ENCODE peak calls at places on chromosomes 1 and 21, in six cellular contexts. P is heart right ventricle, Q is GM23338, M is pancreas, R is HCT116, V is heart left ventricle. L is an unnamed sample.

GRCh38 chr1:87094238-87094637 is 179.8 kb downstream of the HS2ST1 start:
- ATAC-seq in P (no peak), Q (no peak), M (no peak), R (no peak), V (no peak), L (no peak)

GRCh38 chr21:25396135-25396711 is 211.1 kb downstream of the MRPL39 start:
- ATAC-seq in P (no peak), Q (no peak), M (no peak), R (no peak), V (no peak), L (no peak)

GRCh38 chr1:199995096-199995685 is 32.3 kb upstream of the NR5A2 start:
- ATAC-seq in P (no peak), Q (no peak), M (peak; percentile 63), R (no peak), V (no peak), L (no peak)

GRCh38 chr1:200971955-200972711 is 51.4 kb downstream of the KIF21B start:
- ATAC-seq in P (peak; percentile 44), Q (peak; percentile 65), M (peak; percentile 89), R (peak; percentile 71), V (peak; percentile 33), L (no peak)

GRCh38 chr1:24343412-24344089 is 24.4 kb downstream of the GRHL3 start:
- ATAC-seq in P (no peak), Q (no peak), M (no peak), R (peak; percentile 23), V (no peak), L (no peak)

GRCh38 chr1:14366361-14367018 is 232.0 kb upstream of the KAZN start:
- ATAC-seq in P (peak; percentile 54), Q (peak; percentile 94), M (no peak), R (peak; percentile 27), V (peak; percentile 60), L (peak; percentile 48)

GRCh38 chr1:20711285-20712209 is 6.3 kb downstream of the KIF17 start:
- ATAC-seq in P (no peak), Q (peak; percentile 41), M (no peak), R (peak; percentile 64), V (no peak), L (no peak)

GRCh38 chr1:209590405-209590804 is 6.9 kb downstream of the CAMK1G start:
- ATAC-seq in P (peak; percentile 11), Q (peak; percentile 82), M (peak; percentile 37), R (peak; percentile 88), V (peak; percentile 62), L (no peak)

GRCh38 chr1:8970870-8971337 is 25.2 kb downstream of the CA6 start:
- ATAC-seq in P (no peak), Q (no peak), M (no peak), R (no peak), V (no peak), L (no peak)

GRCh38 chr1:165306543-165307434 is 49.7 kb downstream of the LMX1A start:
- ATAC-seq in P (no peak), Q (peak; percentile 84), M (no peak), R (peak; percentile 63), V (no peak), L (peak; percentile 65)

GRCh38 chr1:172766462-172766861 is 107.6 kb downstream of the FASLG start:
- ATAC-seq in P (no peak), Q (no peak), M (peak; percentile 75), R (no peak), V (peak; percentile 79), L (no peak)

GRCh38 chr1:17564458-17565393 is 25.2 kb downstream of the ARHGEF10L start:
- ATAC-seq in P (no peak), Q (peak; percentile 44), M (peak; percentile 67), R (no peak), V (no peak), L (no peak)

GRCh38 chr21:36183144-36183795 is 26.6 kb downstream of the DOP1B start:
- ATAC-seq in P (no peak), Q (no peak), M (no peak), R (no peak), V (no peak), L (no peak)

GRCh38 chr21:42107177-42107880 is 36.2 kb downstream of the UMODL1 start:
- ATAC-seq in P (no peak), Q (peak; percentile 83), M (no peak), R (peak; percentile 65), V (no peak), L (no peak)

GRCh38 chr1:12059722-12060464 is 3.2 kb upstream of the TNFRSF8 start:
- ATAC-seq in P (no peak), Q (no peak), M (no peak), R (no peak), V (no peak), L (no peak)

GRCh38 chr1:983736-984475 is 2.0 kb upstream of the PERM1 start:
- ATAC-seq in P (no peak), Q (peak; percentile 85), M (peak; percentile 92), R (peak; percentile 86), V (no peak), L (peak; percentile 61)

GRCh38 chr1:56755911-56756310 is 63.3 kb downstream of the FYB2 start:
- ATAC-seq in P (no peak), Q (no peak), M (no peak), R (no peak), V (no peak), L (no peak)

GRCh38 chr21:15514073-15514946 is 215.5 kb upstream of the USP25 start:
- ATAC-seq in P (no peak), Q (no peak), M (no peak), R (no peak), V (no peak), L (no peak)

GRCh38 chr1:205568469-205569361 is 63.1 kb downstream of the ELK4 start:
- ATAC-seq in P (no peak), Q (peak; percentile 17), M (peak; percentile 51), R (peak; percentile 50), V (peak; percentile 23), L (peak; percentile 46)

GRCh38 chr1:116971481-116971880 is 30.1 kb upstream of the CD101 start:
- ATAC-seq in P (peak; percentile 55), Q (peak; percentile 33), M (peak; percentile 63), R (no peak), V (peak; percentile 68), L (no peak)

DNA sequence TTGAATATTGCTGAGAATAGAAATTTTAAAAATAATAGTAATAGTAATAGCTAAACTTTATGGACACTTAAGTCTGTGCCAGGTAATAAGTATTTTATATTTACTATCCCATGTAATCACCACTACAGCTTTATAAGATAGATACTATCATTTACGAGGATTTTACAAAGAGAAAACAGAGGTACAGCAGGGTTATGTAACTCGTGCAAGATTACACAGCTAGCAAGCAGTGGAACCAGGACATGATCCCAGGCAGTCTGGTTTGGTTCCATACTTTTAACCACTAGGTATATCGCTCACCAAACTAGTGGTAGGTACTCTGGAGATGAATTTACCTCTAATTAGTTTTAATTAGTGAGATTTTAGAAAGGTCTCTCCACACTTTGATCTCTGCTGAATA is 42.5 kb downstream of the SPAG17 start:
- ATAC-seq in P (no peak), Q (no peak), M (no peak), R (no peak), V (no peak), L (no peak)
- TF ChIP-seq CTCF in P (no peak), Q (no peak), M (no peak), R (no peak), V (no peak), L (no peak)

GRCh38 chr1:160080381-160081100 is 797 bp upstream of the KCNJ9 start:
- ATAC-seq in P (no peak), Q (no peak), M (no peak), R (no peak), V (no peak), L (no peak)

GRCh38 chr1:160082926-160083325 is 1.6 kb downstream of the KCNJ9 start:
- ATAC-seq in P (no peak), Q (no peak), M (no peak), R (no peak), V (no peak), L (no peak)

GRCh38 chr1:160082487-160082886 is 1.1 kb downstream of the KCNJ9 start:
- ATAC-seq in P (no peak), Q (no peak), M (no peak), R (no peak), V (no peak), L (no peak)

GRCh38 chr1:160079448-160079847 is 1.9 kb upstream of the KCNJ9 start:
- ATAC-seq in P (no peak), Q (no peak), M (no peak), R (no peak), V (no peak), L (no peak)

GRCh38 chr1:160081261-160081936 is at the start of gene KCNJ9:
- ATAC-seq in P (no peak), Q (peak; percentile 6), M (no peak), R (no peak), V (no peak), L (no peak)
- H3K27me3 ChIP-seq in P (peaks cover 72% of the 10 kb centered on the region), Q (peaks cover 55% of the 10 kb centered on the region), M (peaks cover 5% of the 10 kb centered on the region), R (peaks cover 26% of the 10 kb centered on the region), V (peaks cover 30% of the 10 kb centered on the region), L (peaks cover 68% of the 10 kb centered on the region)

GRCh38 chr1:207813946-207814345 is 62.1 kb downstream of the CD46 start:
- ATAC-seq in P (no peak), Q (no peak), M (no peak), R (no peak), V (no peak), L (no peak)
- H3K36me3 ChIP-seq in P (peaks cover 97% of the 10 kb centered on the region), Q (no peaks in the 10 kb centered on the region), M (peaks cover 57% of the 10 kb centered on the region), R (no peaks in the 10 kb centered on the region), V (peaks cover 91% of the 10 kb centered on the region), L (peaks cover under 1% of the 10 kb centered on the region)

GRCh38 chr21:32978346-32979270 is 47.1 kb upstream of the OLIG2 start:
- ATAC-seq in P (no peak), Q (peak; percentile 45), M (no peak), R (no peak), V (no peak), L (no peak)

GRCh38 chr21:32977216-32977615 is 48.5 kb upstream of the OLIG2 start:
- ATAC-seq in P (no peak), Q (no peak), M (no peak), R (no peak), V (no peak), L (no peak)

GRCh38 chr21:32974653-32975052 is 51.1 kb upstream of the OLIG2 start:
- ATAC-seq in P (no peak), Q (no peak), M (no peak), R (no peak), V (no peak), L (no peak)

GRCh38 chr21:32976791-32977190 is 48.9 kb upstream of the OLIG2 start:
- ATAC-seq in P (no peak), Q (no peak), M (no peak), R (no peak), V (no peak), L (no peak)

GRCh38 chr21:32975811-32976507 is 49.8 kb upstream of the OLIG2 start:
- ATAC-seq in P (no peak), Q (no peak), M (no peak), R (no peak), V (no peak), L (no peak)
- TF ChIP-seq CTCF in P (no peak), Q (no peak), M (no peak), R (no peak), V (no peak), L (no peak)

DNA sequence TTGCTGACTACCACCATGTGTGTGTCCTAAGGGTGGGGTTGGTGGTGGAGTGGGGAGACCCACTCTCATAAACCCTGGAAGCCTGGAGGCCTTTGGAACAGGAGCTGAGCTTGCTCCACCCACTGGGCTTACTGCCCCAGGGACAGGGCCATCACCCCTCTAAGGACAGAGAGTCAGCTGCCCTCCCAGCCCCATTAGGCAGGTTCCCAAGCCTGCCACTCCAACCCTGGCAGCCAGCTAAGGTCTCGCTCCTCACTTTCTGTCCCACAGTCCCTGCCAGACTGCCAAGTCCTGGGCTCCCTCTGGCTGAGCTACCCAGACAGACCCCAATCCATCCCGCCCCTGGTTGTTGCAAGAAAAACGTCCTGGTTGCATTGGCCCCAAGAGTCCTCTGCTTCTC is 3.8 kb downstream of the NT5C1A start:
- ATAC-seq in P (peak; percentile 62), Q (no peak), M (no peak), R (no peak), V (peak; percentile 86), L (no peak)
- H3K27me3 ChIP-seq in P (peaks cover 30% of the 10 kb centered on the region), Q (peaks cover 94% of the 10 kb centered on the region), M (no peaks in the 10 kb centered on the region), R (no peaks in the 10 kb centered on the region), V (peaks cover 6% of the 10 kb centered on the region), L (peaks cover 69% of the 10 kb centered on the region)

GRCh38 chr1:106956721-106957120 is 99.8 kb upstream of the PRMT6 start:
- ATAC-seq in P (no peak), Q (no peak), M (no peak), R (no peak), V (no peak), L (no peak)
- H3K36me3 ChIP-seq in P (no peaks in the 10 kb centered on the region), Q (no peaks in the 10 kb centered on the region), M (no peaks in the 10 kb centered on the region), R (no peaks in the 10 kb centered on the region), V (no peaks in the 10 kb centered on the region), L (no peaks in the 10 kb centered on the region)

L was measured in gastroesophageal sphincter.